ENCODE peak calls at places on chromosome 1, in seven cellular contexts. H is body of pancreas, L is osteoblast, U is psoas muscle, X is left ventricle myocardium inferior, M is hepatocyte, W is GM23338. D is an unnamed sample. For H3K27me3, the result is how much of the 10 kb centered on the place peaks cover.

GRCh38 chr1:201364808-201365105 is 12.7 kb downstream of the TNNT2 start:
- DNase-seq in M (no peak), U (peak), W (no peak), H (no peak), L (peak), X (peak), D (no peak)

GRCh38 chr1:81613803-81614202 is 186.9 kb upstream of the ADGRL2 start:
- DNase-seq in U (no peak), W (no peak), X (no peak), H (no peak), L (no peak), M (no peak), D (no peak)

GRCh38 chr1:33161061-33161681 is 20.7 kb downstream of the TRIM62 start:
- DNase-seq in L (peak), M (peak), H (no peak), X (peak), U (peak), W (no peak), D (no peak)

GRCh38 chr1:30855686-30856259 is 52.8 kb downstream of the SDC3 start:
- DNase-seq in U (no peak), M (no peak), W (peak), H (no peak), L (no peak), X (no peak), D (no peak)

GRCh38 chr1:152519876-152520275 is 5.6 kb downstream of the CRCT1 start:
- DNase-seq in X (no peak), M (no peak), L (no peak), U (no peak), H (no peak), W (no peak), D (no peak)

GRCh38 chr1:11550664-11551283 is 71.8 kb downstream of the DISP3 start:
- DNase-seq in H (peak), X (peak), L (peak), M (peak), W (peak), U (no peak), D (peak)

GRCh38 chr1:3226191-3226590 is 157.2 kb downstream of the PRDM16 start:
- DNase-seq in L (no peak), M (no peak), U (no peak), X (no peak), W (no peak), H (no peak), D (no peak)

GRCh38 chr1:56584910-56585528 is 5.7 kb upstream of the PLPP3 start:
- DNase-seq in H (peak), W (peak), M (peak), U (no peak), L (no peak), X (no peak), D (peak)

GRCh38 chr1:15956150-15956549 is 19.8 kb downstream of the ZBTB17 start:
- DNase-seq in M (no peak), L (peak), U (no peak), W (no peak), X (no peak), H (no peak), D (no peak)

GRCh38 chr1:15958788-15959187 is 17.1 kb downstream of the ZBTB17 start:
- DNase-seq in X (no peak), H (no peak), U (no peak), W (peak), L (peak), M (no peak), D (no peak)

GRCh38 chr1:15958111-15958510 is 17.8 kb downstream of the ZBTB17 start:
- DNase-seq in M (no peak), W (peak), L (peak), H (no peak), U (no peak), X (no peak), D (no peak)

GRCh38 chr1:15955552-15955951 is 20.3 kb downstream of the ZBTB17 start:
- DNase-seq in L (no peak), H (no peak), W (no peak), X (no peak), M (no peak), U (no peak), D (no peak)

DNA sequence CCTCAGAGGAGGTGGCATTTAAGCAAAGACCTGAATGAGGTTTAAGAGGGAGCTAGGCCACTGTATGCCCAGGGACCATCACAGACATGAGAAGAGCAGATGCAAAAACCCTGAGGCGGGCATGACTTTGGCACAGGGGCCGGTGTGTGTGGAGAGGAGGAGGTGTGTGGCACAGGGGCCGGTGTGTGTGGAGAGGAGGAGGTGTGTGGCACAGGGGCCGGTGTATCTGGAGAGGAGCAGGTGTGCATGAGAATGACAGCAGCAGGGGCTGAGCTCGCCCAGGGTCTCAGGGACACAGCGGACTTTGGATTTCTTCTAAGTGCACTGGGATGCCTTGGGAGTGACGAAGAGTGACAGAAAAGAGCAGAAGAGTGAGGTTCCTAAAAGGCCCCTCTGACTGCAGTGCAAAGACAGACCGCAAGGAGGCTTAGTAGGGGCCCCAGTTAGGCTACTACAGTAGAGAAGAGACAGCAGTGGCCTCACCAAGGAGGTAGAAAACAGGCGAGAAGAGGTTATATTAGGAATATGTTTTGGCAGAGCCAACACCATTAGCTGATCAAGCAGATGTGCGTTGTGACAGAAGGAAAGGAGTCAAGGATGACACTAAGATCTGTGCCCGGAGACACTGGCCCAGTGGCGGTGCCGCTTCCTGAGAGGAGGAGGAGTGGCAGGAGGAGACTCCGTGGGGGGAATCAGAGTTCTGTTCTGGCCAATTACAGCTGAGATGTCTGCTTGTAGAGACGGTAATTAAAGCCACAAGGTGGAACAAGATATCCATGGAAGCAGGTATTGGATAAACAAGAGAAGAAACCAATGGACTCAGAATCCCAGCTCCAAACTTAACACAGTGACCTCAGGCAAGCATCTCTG is 18.4 kb downstream of the ZBTB17 start:
- DNase-seq in U (no peak), M (no peak), X (no peak), L (no peak), H (no peak), W (peak), D (no peak)
- H3K4me3 ChIP-seq in U (no peak), M (no peak), X (no peak), L (no peak), H (no peak), W (no peak), D (no peak)

GRCh38 chr1:159431904-159432303 is at the start of gene OR10J4:
- DNase-seq in L (no peak), W (no peak), H (no peak), U (no peak), X (no peak), M (no peak), D (no peak)
- H3K27ac ChIP-seq in L (no peak), W (no peak), H (no peak), U (no peak), X (no peak), M (no peak), D (no peak)

GRCh38 chr1:169708633-169709032 is 2.8 kb downstream of the SELL start:
- DNase-seq in M (no peak), L (no peak), U (no peak), W (no peak), H (no peak), X (no peak), D (no peak)
- H3K27me3 ChIP-seq in M (under half), L (under half), U (under half), W (under half), H (under half), X (under half), D (under half)

GRCh38 chr1:13582713-13583443 is 754 bp upstream of the PDPN start:
- DNase-seq in L (peak), H (no peak), U (no peak), M (no peak), X (no peak), W (peak), D (no peak)

GRCh38 chr1:13584876-13585598 is 1.4 kb downstream of the PDPN start:
- DNase-seq in H (no peak), W (no peak), U (no peak), X (no peak), L (peak), M (no peak), D (no peak)

GRCh38 chr1:13585599-13585965 is 1.9 kb downstream of the PDPN start:
- DNase-seq in M (no peak), L (peak), H (no peak), X (no peak), U (no peak), W (peak), D (no peak)

GRCh38 chr1:13583964-13584791 is 546 bp downstream of the PDPN start:
- DNase-seq in M (peak), U (peak), W (peak), X (peak), L (peak), H (no peak), D (peak)

GRCh38 chr1:13583592-13583963 is at the start of gene PDPN:
- DNase-seq in U (peak), L (peak), M (peak), X (peak), H (no peak), W (peak), D (no peak)
- H3K4me3 ChIP-seq in U (peak), L (peak), M (peak), X (peak), H (no peak), W (peak), D (peak)

GRCh38 chr1:209882286-209882685 is 54.5 kb downstream of the UTP25 start:
- DNase-seq in M (no peak), X (no peak), H (no peak), L (no peak), W (no peak), U (no peak), D (no peak)
- H3K27ac ChIP-seq in M (no peak), X (no peak), H (no peak), L (peak), W (no peak), U (no peak), D (no peak)

D was measured in prostate gland.